ENCODE peak calls at places on chromosomes 11 and 22, in four cellular contexts. M is RWPE2; F is activated CD8-positive, alpha-beta memory T cell treated with anti-CD3 and anti-CD28 coated beads, Interleukin-2, amount 50 U/mL, for 48 hours; S is activated CD4-positive, alpha-beta T cell treated with anti-CD3 and anti-CD28 coated beads, Interleukin-2, amount 10 ng/mL, durations not matched to agents 7 days and 5 days. U is an unnamed sample.

GRCh38 chr22:29623059-29623458 is 19.6 kb downstream of the NF2 start:
- DNase-seq in M (no peak), F (no peak), S (no peak), U (no peak)

GRCh38 chr11:134560066-134560465 is 148.0 kb upstream of the B3GAT1 start:
- DNase-seq in M (no peak), F (peak), S (no peak), U (no peak)

GRCh38 chr11:17774232-17775034 is 39.9 kb downstream of the KCNC1 start:
- DNase-seq in M (peak), F (no peak), S (no peak), U (no peak)

GRCh38 chr22:31579835-31580242 is 82.2 kb downstream of the PISD start:
- DNase-seq in M (no peak), F (no peak), S (no peak), U (no peak)

GRCh38 chr22:22076937-22077703 is 94.5 kb upstream of the TOP3B start:
- DNase-seq in M (no peak), F (no peak), S (no peak), U (no peak)

GRCh38 chr11:117479372-117479771 is 151.7 kb downstream of the CEP164 start:
- DNase-seq in M (no peak), F (no peak), S (no peak), U (no peak)

GRCh38 chr11:61869636-61870428 is 21.5 kb downstream of the FADS3 start:
- DNase-seq in M (no peak), F (no peak), S (no peak), U (no peak)

GRCh38 chr22:36910461-36910860 is 3.0 kb upstream of the CSF2RB start:
- DNase-seq in M (no peak), F (no peak), S (no peak), U (no peak)

GRCh38 chr11:66861774-66862558 is 5.1 kb downstream of the LRFN4 start:
- DNase-seq in M (no peak), F (no peak), S (no peak), U (no peak)

GRCh38 chr11:108122166-108122628 is 830 bp downstream of the ACAT1 start:
- DNase-seq in M (no peak), F (no peak), S (no peak), U (no peak)

GRCh38 chr22:48778308-48779195 is 1049.1 kb downstream of the BRD1 start:
- DNase-seq in M (no peak), F (no peak), S (no peak), U (no peak)

GRCh38 chr11:68043349-68044144 is 4.7 kb downstream of the TCIRG1 start:
- DNase-seq in M (peak), F (no peak), S (no peak), U (no peak)

GRCh38 chr11:124983674-124984511 is 29.9 kb downstream of the CCDC15 start:
- DNase-seq in M (no peak), F (no peak), S (no peak), U (no peak)

GRCh38 chr22:43976861-43977795 is 21.9 kb downstream of the SAMM50 start:
- DNase-seq in M (no peak), F (no peak), S (no peak), U (no peak)

GRCh38 chr11:837990-838307 is 4.4 kb downstream of the POLR2L start:
- DNase-seq in M (no peak), F (no peak), S (no peak), U (no peak)

GRCh38 chr11:63448646-63449045 is 42.3 kb downstream of the PLAAT5 start:
- DNase-seq in M (no peak), F (no peak), S (no peak), U (no peak)

GRCh38 chr11:34356576-34356917 is 1.3 kb downstream of the ABTB2 start:
- DNase-seq in M (peak), F (peak), S (no peak), U (no peak)

GRCh38 chr22:50314455-50315288 is 7.2 kb upstream of the PLXNB2 start:
- DNase-seq in M (peak), F (peak), S (peak), U (peak)

GRCh38 chr11:47552086-47552580 is 799 bp downstream of the CELF1 start:
- DNase-seq in M (no peak), F (no peak), S (peak), U (peak)

GRCh38 chr11:76682681-76683080 is 12.1 kb upstream of the LRRC32 start:
- DNase-seq in M (no peak), F (no peak), S (no peak), U (no peak)

GRCh38 chr11:78714539-78714938 is 139.9 kb upstream of the NARS2 start:
- DNase-seq in M (no peak), F (no peak), S (no peak), U (no peak)

GRCh38 chr11:122085264-122085663 is 30.8 kb downstream of the BLID start:
- DNase-seq in M (no peak), F (no peak), S (no peak), U (no peak)

GRCh38 chr22:37259540-37260029 is 15.5 kb upstream of the RAC2 start:
- DNase-seq in M (peak), F (peak), S (no peak), U (no peak)

GRCh38 chr11:94049351-94049750 is 28.2 kb downstream of the HEPHL1 start:
- DNase-seq in M (no peak), F (no peak), S (no peak), U (no peak)

GRCh38 chr11:12706531-12707499 is 32.6 kb downstream of the TEAD1 start:
- DNase-seq in M (no peak), F (no peak), S (no peak), U (peak)

GRCh38 chr22:23404689-23405365 is 175.3 kb downstream of the IGLL1 start:
- DNase-seq in M (no peak), F (no peak), S (peak), U (no peak)

GRCh38 chr11:198236-198806 is 5.4 kb downstream of the SCGB1C1 start:
- DNase-seq in M (no peak), F (no peak), S (peak), U (peak)

GRCh38 chr22:31127181-31127772 is 4.5 kb downstream of the INPP5J start:
- DNase-seq in M (no peak), F (no peak), S (no peak), U (no peak)

GRCh38 chr22:30016596-30016995 is 63.7 kb upstream of the HORMAD2 start:
- DNase-seq in M (no peak), F (no peak), S (no peak), U (no peak)